ENCODE peak calls at places on chromosomes 11 and 22, in five cellular contexts. H is endodermal cell; U is nephron progenitor cell; X is GDM1; M is activated CD4-positive, CD25-positive, alpha-beta regulatory T cell treated with anti-CD3 and anti-CD28 coated beads, Interleukin-2, amount 50 U/mL, for 16 hours. O is an unnamed sample.

GRCh38 chr11:76120513-76121081 is 85.7 kb downstream of the WNT11 start:
- DNase-seq in M (no peak), X (no peak), U (no peak), H (peak), O (peak)

GRCh38 chr11:61962213-61963015 is 5.0 kb downstream of the FTH1 start:
- DNase-seq in U (no peak), M (no peak), H (peak), X (no peak), O (no peak)

GRCh38 chr11:130181295-130182272 is 22.0 kb downstream of the ST14 start:
- DNase-seq in X (no peak), U (peak), H (no peak), M (no peak), O (no peak)

GRCh38 chr11:17738350-17739207 is 4.0 kb downstream of the KCNC1 start:
- DNase-seq in X (no peak), M (no peak), U (peak), H (peak), O (peak)

GRCh38 chr11:87454246-87454645 is 416.5 kb downstream of the TMEM135 start:
- DNase-seq in X (no peak), U (no peak), H (no peak), M (no peak), O (no peak)

GRCh38 chr11:17927643-17928343 is 85.1 kb downstream of the SERGEF start:
- DNase-seq in H (no peak), U (no peak), M (no peak), X (no peak), O (no peak)

GRCh38 chr11:100545970-100546369 is 141.1 kb upstream of the ARHGAP42 start:
- DNase-seq in X (no peak), H (no peak), M (no peak), U (no peak), O (no peak)

GRCh38 chr22:37229805-37230672 is 14.0 kb downstream of the RAC2 start:
- DNase-seq in X (peak), H (no peak), M (peak), U (no peak), O (no peak)

GRCh38 chr11:57131080-57131790 is 50.5 kb upstream of the LRRC55 start:
- DNase-seq in H (peak), X (no peak), M (no peak), U (peak), O (peak)

GRCh38 chr11:20589796-20590195 is 9.6 kb upstream of the SLC6A5 start:
- DNase-seq in M (no peak), X (no peak), H (no peak), U (no peak), O (no peak)

GRCh38 chr11:31764186-31764730 is 46.9 kb downstream of the PAX6 start:
- DNase-seq in H (no peak), M (no peak), X (no peak), U (no peak), O (no peak)

GRCh38 chr11:121514401-121514981 is 61.7 kb upstream of the SORL1-AS1 start:
- DNase-seq in U (no peak), X (no peak), M (no peak), H (no peak), O (no peak)

O was measured in neuronal stem cell.